ENCODE peak calls at places on chromosome 6, in five cellular contexts. N is mesothelial cell of epicardium, V is NCI-H1930, G is aorta, J is GM04503. D is an unnamed sample.

GRCh38 chr6:88166493-88166900 is 350 bp upstream of the CNR1 start:
- DNase-seq in N (peak), V (no peak), G (peak), J (no peak), D (no peak)

GRCh38 chr6:71284785-71285184 is 3.8 kb upstream of the OGFRL1 start:
- DNase-seq in N (no peak), V (no peak), G (no peak), J (no peak), D (no peak)

GRCh38 chr6:145670306-145670705 is 65.0 kb downstream of the EPM2A start:
- DNase-seq in N (no peak), V (no peak), G (no peak), J (no peak), D (no peak)

GRCh38 chr6:109143191-109143590 is 47.9 kb downstream of the CEP57L1 start:
- DNase-seq in N (no peak), V (no peak), G (no peak), J (no peak), D (no peak)

GRCh38 chr6:137647762-137648412 is 153.7 kb upstream of the OLIG3 start:
- DNase-seq in N (no peak), V (no peak), G (no peak), J (no peak), D (no peak)

GRCh38 chr6:56664007-56664406 is 21.3 kb upstream of the DST start:
- DNase-seq in N (no peak), V (no peak), G (no peak), J (no peak), D (no peak)

GRCh38 chr6:27867941-27868705 is 44.1 kb downstream of the OR2B2 start:
- DNase-seq in N (no peak), V (no peak), G (no peak), J (no peak), D (no peak)

GRCh38 chr6:150163970-150164369 is 21.1 kb downstream of the PPP1R14C start:
- DNase-seq in N (no peak), V (no peak), G (no peak), J (no peak), D (no peak)

GRCh38 chr6:16660157-16660497 is 101.1 kb downstream of the ATXN1 start:
- DNase-seq in N (no peak), V (no peak), G (no peak), J (no peak), D (no peak)

D was measured in NCI-H2107.